ENCODE peak calls at places on chromosome 2, in four cellular contexts. One of them, this sample, is unnamed.
A peak's percentile ranks its signal among the peaks of the same experiment; 100 is the strongest.

GRCh38 chr2:239939736-239940483 is 85.2 kb downstream of the NDUFA10 start:
- DNase-seq in posterior vena cava: peak; percentile 40
- DNase-seq in aorta: peak; percentile 38
- DNase-seq in sigmoid colon: peak; percentile 50
- DNase-seq in this sample: peak; percentile 64

GRCh38 chr2:33457588-33458247 is 18.7 kb upstream of the RASGRP3 start:
- DNase-seq in aorta: no peak
- DNase-seq in sigmoid colon: peak; percentile 70
- DNase-seq in posterior vena cava: no peak
- DNase-seq in this sample: no peak

GRCh38 chr2:45941758-45942738 is 290.6 kb downstream of the PRKCE start:
- DNase-seq in aorta: no peak
- DNase-seq in sigmoid colon: no peak
- DNase-seq in posterior vena cava: no peak
- DNase-seq in this sample: no peak

GRCh38 chr2:21916934-21917522 is 793.3 kb downstream of the TDRD15 start:
- DNase-seq in posterior vena cava: no peak
- DNase-seq in sigmoid colon: no peak
- DNase-seq in aorta: no peak
- DNase-seq in this sample: no peak

GRCh38 chr2:51510298-51510697 is 478.4 kb upstream of the NRXN1 start:
- DNase-seq in posterior vena cava: no peak
- DNase-seq in aorta: no peak
- DNase-seq in sigmoid colon: no peak
- DNase-seq in this sample: no peak

GRCh38 chr2:56287974-56288373 is 104.2 kb downstream of the CCDC85A start:
- DNase-seq in posterior vena cava: no peak
- DNase-seq in aorta: no peak
- DNase-seq in sigmoid colon: no peak
- DNase-seq in this sample: no peak

GRCh38 chr2:99490088-99491065 is 560 bp upstream of the REV1 start:
- DNase-seq in aorta: peak; percentile 97
- DNase-seq in sigmoid colon: peak; percentile 95
- DNase-seq in posterior vena cava: peak; percentile 98
- DNase-seq in this sample: peak; percentile 96

GRCh38 chr2:79984476-79984875 is 320.1 kb downstream of the LRRTM1 start:
- DNase-seq in posterior vena cava: no peak
- DNase-seq in aorta: no peak
- DNase-seq in sigmoid colon: no peak
- DNase-seq in this sample: no peak

GRCh38 chr2:240032406-240033329 is 2.4 kb upstream of the OR6B2 start:
- DNase-seq in posterior vena cava: no peak
- DNase-seq in aorta: peak; percentile 55
- DNase-seq in sigmoid colon: no peak
- DNase-seq in this sample: no peak